ENCODE peak calls at places on chromosomes 13 and 19, in five cellular contexts. V is nucleus accumbens; T is bronchial epithelial cell; K is activated CD4-positive, alpha-beta T cell treated with anti-CD3 and anti-CD28 coated beads for 4 hours; C is T-helper 1 cell. B is an unnamed sample.

GRCh38 chr13:98476538-98476966 is 100.4 kb downstream of the STK24 start:
- DNase-seq in T (peak), V (no peak), C (peak), K (peak), B (peak)

GRCh38 chr19:50205681-50206138 is 2.3 kb downstream of the MYH14 start:
- DNase-seq in K (no peak), V (no peak), T (no peak), C (no peak), B (peak)

GRCh38 chr19:2027361-2027760 is 11.8 kb upstream of the BTBD2 start:
- DNase-seq in K (no peak), V (no peak), T (no peak), C (no peak), B (peak)

GRCh38 chr13:50893211-50893852 is 16.3 kb upstream of the RNASEH2B start:
- DNase-seq in K (peak), T (no peak), C (no peak), V (no peak), B (no peak)

GRCh38 chr13:111152836-111153235 is 37.7 kb downstream of the ARHGEF7 start:
- DNase-seq in V (no peak), C (no peak), T (peak), K (no peak), B (peak)

GRCh38 chr13:20057963-20058362 is 99.4 kb downstream of the ZMYM2 start:
- DNase-seq in V (no peak), T (no peak), C (no peak), K (no peak), B (no peak)

GRCh38 chr19:11596156-11596555 is 1.1 kb upstream of the ZNF627 start:
- DNase-seq in C (no peak), K (no peak), T (no peak), V (no peak), B (no peak)

GRCh38 chr13:47413112-47413511 is 516.3 kb upstream of the HTR2A start:
- DNase-seq in V (no peak), C (no peak), T (no peak), K (no peak), B (no peak)

GRCh38 chr19:45883881-45884681 is 1.9 kb downstream of the IRF2BP1 start:
- DNase-seq in T (no peak), K (no peak), C (no peak), V (no peak), B (no peak)

GRCh38 chr19:31109626-31110025 is 239.6 kb downstream of the TSHZ3 start:
- DNase-seq in C (no peak), T (no peak), K (no peak), V (no peak), B (no peak)

GRCh38 chr19:10095948-10096614 is 6.4 kb downstream of the ANGPTL6 start:
- DNase-seq in V (peak), C (peak), T (peak), K (peak), B (peak)

GRCh38 chr19:2084993-2085720 is 11.0 kb downstream of the MOB3A start:
- DNase-seq in K (peak), T (peak), C (peak), V (no peak), B (peak)

GRCh38 chr19:14141041-14141440 is 4.7 kb upstream of the ASF1B start:
- DNase-seq in V (no peak), K (peak), C (no peak), T (no peak), B (no peak)

GRCh38 chr19:31316201-31316951 is 32.9 kb downstream of the TSHZ3 start:
- DNase-seq in T (no peak), V (no peak), K (no peak), C (no peak), B (no peak)

GRCh38 chr13:60671386-60671785 is 274.4 kb downstream of the TDRD3 start:
- DNase-seq in C (no peak), K (no peak), T (peak), V (no peak), B (peak)

GRCh38 chr19:2454199-2454961 is 2.4 kb downstream of the LMNB2 start:
- DNase-seq in V (no peak), K (no peak), T (no peak), C (no peak), B (no peak)

GRCh38 chr13:25380082-25380481 is 8.3 kb downstream of the ATP8A2 start:
- DNase-seq in C (no peak), T (no peak), V (no peak), K (no peak), B (no peak)

GRCh38 chr13:73417012-73417615 is 358.3 kb downstream of the KLF5 start:
- DNase-seq in K (no peak), C (no peak), V (no peak), T (no peak), B (peak)

GRCh38 chr19:3365447-3366103 is 808 bp upstream of the NFIC start:
- DNase-seq in T (no peak), K (no peak), V (peak), C (no peak), B (peak)

GRCh38 chr19:53906211-53907192 is 2.6 kb upstream of the CACNG7 start:
- DNase-seq in T (no peak), V (peak), K (peak), C (peak), B (peak)

GRCh38 chr19:17951151-17952040 is 15.5 kb upstream of the KCNN1 start:
- DNase-seq in V (no peak), K (no peak), T (no peak), C (no peak), B (no peak)

GRCh38 chr13:31504918-31505317 is 234.4 kb upstream of the RXFP2 start:
- DNase-seq in V (no peak), K (no peak), C (no peak), T (no peak), B (no peak)

GRCh38 chr13:98890186-98890585 is 87.7 kb downstream of the DOCK9 start:
- DNase-seq in V (peak), T (peak), K (peak), C (no peak), B (peak)

GRCh38 chr19:49515767-49516166 is 3.3 kb downstream of the FCGRT start:
- DNase-seq in K (no peak), C (no peak), T (no peak), V (no peak), B (no peak)

GRCh38 chr13:74290324-74290773 is 156.1 kb upstream of the KLF12 start:
- DNase-seq in T (peak), K (peak), V (peak), C (peak), B (peak)

GRCh38 chr19:2332341-2333026 is 4.0 kb downstream of the SPPL2B start:
- DNase-seq in V (peak), T (no peak), C (peak), K (peak), B (no peak)

GRCh38 chr19:30090476-30090875 is 148.4 kb downstream of the URI1 start:
- DNase-seq in V (no peak), K (no peak), C (no peak), T (no peak), B (no peak)

GRCh38 chr19:45045671-45046353 is 7.0 kb downstream of the CLASRP start:
- DNase-seq in C (no peak), V (peak), K (no peak), T (no peak), B (no peak)

GRCh38 chr13:94061316-94061715 is 418.2 kb downstream of the DCT start:
- DNase-seq in V (no peak), C (no peak), K (no peak), T (no peak), B (peak)